ENCODE peak calls at places on chromosomes 4 and X, in eight cellular contexts. One of them, this sample, is unnamed.

GRCh38 chr4:5711479-5712184 is 631 bp downstream of the EVC start:
- DNase-seq in CD8-positive, alpha-beta T cell: no peak
- DNase-seq in NT2/D1: no peak
- DNase-seq in NAMALWA: no peak
- DNase-seq in endothelial cell of umbilical vein: peak
- DNase-seq in effector memory CD8-positive, alpha-beta T cell: no peak
- DNase-seq in activated CD4-positive, alpha-beta memory T cell treated with anti-CD3 and anti-CD28 coated beads for 36 hours: no peak
- DNase-seq in bronchial epithelial cell: peak
- DNase-seq in this sample: no peak

GRCh38 chrX:10360121-10360520 is 203.3 kb downstream of the CLCN4 start:
- DNase-seq in CD8-positive, alpha-beta T cell: no peak
- DNase-seq in NT2/D1: no peak
- DNase-seq in NAMALWA: no peak
- DNase-seq in endothelial cell of umbilical vein: no peak
- DNase-seq in effector memory CD8-positive, alpha-beta T cell: no peak
- DNase-seq in activated CD4-positive, alpha-beta memory T cell treated with anti-CD3 and anti-CD28 coated beads for 36 hours: no peak
- DNase-seq in bronchial epithelial cell: no peak
- DNase-seq in this sample: no peak

GRCh38 chrX:1249101-1249887 is 19.3 kb upstream of the CSF2RA start:
- DNase-seq in CD8-positive, alpha-beta T cell: peak
- DNase-seq in NT2/D1: peak
- DNase-seq in NAMALWA: no peak
- DNase-seq in endothelial cell of umbilical vein: no peak
- DNase-seq in effector memory CD8-positive, alpha-beta T cell: peak
- DNase-seq in activated CD4-positive, alpha-beta memory T cell treated with anti-CD3 and anti-CD28 coated beads for 36 hours: peak
- DNase-seq in bronchial epithelial cell: peak
- DNase-seq in this sample: no peak

GRCh38 chrX:41027388-41027787 is 57.9 kb upstream of the USP9X start:
- DNase-seq in CD8-positive, alpha-beta T cell: no peak
- DNase-seq in NT2/D1: no peak
- DNase-seq in NAMALWA: no peak
- DNase-seq in endothelial cell of umbilical vein: no peak
- DNase-seq in effector memory CD8-positive, alpha-beta T cell: no peak
- DNase-seq in activated CD4-positive, alpha-beta memory T cell treated with anti-CD3 and anti-CD28 coated beads for 36 hours: no peak
- DNase-seq in bronchial epithelial cell: peak
- DNase-seq in this sample: no peak

GRCh38 chr4:165248102-165248501 is 40.7 kb downstream of the KLHL2 start:
- DNase-seq in CD8-positive, alpha-beta T cell: no peak
- DNase-seq in NT2/D1: no peak
- DNase-seq in NAMALWA: no peak
- DNase-seq in endothelial cell of umbilical vein: no peak
- DNase-seq in effector memory CD8-positive, alpha-beta T cell: no peak
- DNase-seq in activated CD4-positive, alpha-beta memory T cell treated with anti-CD3 and anti-CD28 coated beads for 36 hours: no peak
- DNase-seq in bronchial epithelial cell: no peak
- DNase-seq in this sample: no peak

GRCh38 chr4:165965503-165965902 is 92.5 kb downstream of the TLL1 start:
- DNase-seq in CD8-positive, alpha-beta T cell: no peak
- DNase-seq in NT2/D1: no peak
- DNase-seq in NAMALWA: no peak
- DNase-seq in endothelial cell of umbilical vein: no peak
- DNase-seq in effector memory CD8-positive, alpha-beta T cell: no peak
- DNase-seq in activated CD4-positive, alpha-beta memory T cell treated with anti-CD3 and anti-CD28 coated beads for 36 hours: no peak
- DNase-seq in bronchial epithelial cell: peak
- DNase-seq in this sample: no peak

GRCh38 chrX:110318664-110318968 is 731 bp upstream of the AMMECR1 start:
- DNase-seq in CD8-positive, alpha-beta T cell: no peak
- DNase-seq in NT2/D1: no peak
- DNase-seq in NAMALWA: no peak
- DNase-seq in endothelial cell of umbilical vein: peak
- DNase-seq in effector memory CD8-positive, alpha-beta T cell: no peak
- DNase-seq in activated CD4-positive, alpha-beta memory T cell treated with anti-CD3 and anti-CD28 coated beads for 36 hours: no peak
- DNase-seq in bronchial epithelial cell: peak
- DNase-seq in this sample: no peak

GRCh38 chr4:153713840-153714239 is 29.8 kb downstream of the TLR2 start:
- DNase-seq in CD8-positive, alpha-beta T cell: no peak
- DNase-seq in NT2/D1: no peak
- DNase-seq in NAMALWA: no peak
- DNase-seq in endothelial cell of umbilical vein: no peak
- DNase-seq in effector memory CD8-positive, alpha-beta T cell: no peak
- DNase-seq in activated CD4-positive, alpha-beta memory T cell treated with anti-CD3 and anti-CD28 coated beads for 36 hours: no peak
- DNase-seq in bronchial epithelial cell: peak
- DNase-seq in this sample: no peak

GRCh38 chrX:9171841-9172240 is 137.9 kb upstream of the FAM9B start:
- DNase-seq in CD8-positive, alpha-beta T cell: no peak
- DNase-seq in NT2/D1: no peak
- DNase-seq in NAMALWA: no peak
- DNase-seq in endothelial cell of umbilical vein: peak
- DNase-seq in effector memory CD8-positive, alpha-beta T cell: no peak
- DNase-seq in activated CD4-positive, alpha-beta memory T cell treated with anti-CD3 and anti-CD28 coated beads for 36 hours: no peak
- DNase-seq in bronchial epithelial cell: peak
- DNase-seq in this sample: no peak

GRCh38 chr4:154877110-154877760 is 96.2 kb downstream of the RBM46 start:
- DNase-seq in CD8-positive, alpha-beta T cell: no peak
- DNase-seq in NT2/D1: no peak
- DNase-seq in NAMALWA: no peak
- DNase-seq in endothelial cell of umbilical vein: peak
- DNase-seq in effector memory CD8-positive, alpha-beta T cell: no peak
- DNase-seq in activated CD4-positive, alpha-beta memory T cell treated with anti-CD3 and anti-CD28 coated beads for 36 hours: no peak
- DNase-seq in bronchial epithelial cell: peak
- DNase-seq in this sample: no peak

This sample was measured in iPS DF 19.7.